ENCODE peak calls at places on chromosomes 5 and 9, in six cellular contexts. C, D, Y, M, R and Q are unnamed samples.

GRCh38 chr5:1726956-1727355 is 72.7 kb downstream of the MRPL36 start:
- DNase-seq in R (no peak), Y (no peak), D (no peak), M (no peak), C (no peak), Q (no peak)

GRCh38 chr5:168766038-168766700 is 187.0 kb upstream of the PANK3 start:
- DNase-seq in C (no peak), Y (no peak), M (no peak), D (no peak), R (no peak), Q (no peak)

GRCh38 chr9:120841930-120842684 is 615 bp downstream of the PSMD5 start:
- DNase-seq in C (no peak), Y (peak; percentile 23), D (no peak), M (no peak), R (no peak), Q (no peak)

GRCh38 chr9:134085674-134086073 is 17.8 kb upstream of the BRD3 start:
- DNase-seq in C (no peak), R (no peak), D (no peak), Y (no peak), M (no peak), Q (no peak)

GRCh38 chr5:133696006-133696584 is 83.8 kb upstream of the FSTL4 start:
- DNase-seq in D (no peak), Y (no peak), R (no peak), C (no peak), M (no peak), Q (no peak)

GRCh38 chr9:1939926-1940368 is 75.2 kb upstream of the SMARCA2 start:
- DNase-seq in C (no peak), M (no peak), Y (no peak), R (no peak), D (peak; percentile 20), Q (peak; percentile 48)

GRCh38 chr5:161399996-161400562 is 146.4 kb downstream of the GABRB2 start:
- DNase-seq in R (no peak), D (no peak), C (no peak), Y (no peak), M (no peak), Q (no peak)

GRCh38 chr9:123656565-123656964 is 273.4 kb downstream of the DENND1A start:
- DNase-seq in D (no peak), R (no peak), M (no peak), C (no peak), Y (no peak), Q (no peak)

GRCh38 chr5:154236-154635 is 37.1 kb upstream of the LRRC14B start:
- DNase-seq in Y (peak; percentile 24), D (no peak), R (no peak), C (no peak), M (no peak), Q (no peak)

GRCh38 chr5:30846171-30846570 is 347.3 kb upstream of the CDH6 start:
- DNase-seq in Y (no peak), D (no peak), R (no peak), M (no peak), C (no peak), Q (no peak)

GRCh38 chr9:114737118-114737517 is 55.1 kb upstream of the TEX48 start:
- DNase-seq in R (no peak), D (no peak), Y (no peak), C (no peak), M (no peak), Q (no peak)

GRCh38 chr5:64341340-64341739 is 164.5 kb upstream of the RGS7BP start:
- DNase-seq in C (no peak), R (no peak), Y (no peak), M (no peak), D (no peak), Q (no peak)

GRCh38 chr9:87214991-87215390 is 267.7 kb upstream of the GAS1 start:
- DNase-seq in D (no peak), M (no peak), C (no peak), R (no peak), Y (no peak), Q (no peak)

GRCh38 chr5:134206627-134207160 is 19.2 kb downstream of the PPP2CA start:
- DNase-seq in C (no peak), Y (no peak), D (no peak), M (no peak), R (no peak), Q (no peak)

GRCh38 chr5:91219141-91219802 is 163.8 kb downstream of the ARRDC3 start:
- DNase-seq in C (no peak), Y (no peak), D (no peak), R (peak; percentile 80), M (no peak), Q (peak; percentile 33)

GRCh38 chr9:134028575-134029247 is 3.4 kb downstream of the BRD3OS start:
- DNase-seq in C (no peak), Y (no peak), R (no peak), M (no peak), D (no peak), Q (no peak)

GRCh38 chr5:27511061-27511460 is 472.7 kb upstream of the CDH9 start:
- DNase-seq in Y (no peak), D (no peak), M (no peak), R (no peak), C (no peak), Q (no peak)

GRCh38 chr9:87137718-87138117 is 190.4 kb upstream of the GAS1 start:
- DNase-seq in C (no peak), D (no peak), M (no peak), R (no peak), Y (no peak), Q (no peak)

GRCh38 chr9:98771209-98771874 is 25.0 kb downstream of the ANKS6 start:
- DNase-seq in Y (no peak), M (no peak), D (no peak), R (no peak), C (no peak), Q (no peak)

GRCh38 chr5:164354138-164354751 is 848.8 kb downstream of the MAT2B start:
- DNase-seq in M (no peak), C (no peak), D (no peak), R (no peak), Y (no peak), Q (peak; percentile 10)

GRCh38 chr5:60545526-60545925 is 154.4 kb downstream of the DEPDC1B start:
- DNase-seq in C (no peak), D (no peak), R (no peak), Y (no peak), M (no peak), Q (no peak)

GRCh38 chr5:116922532-116922931 is 347.9 kb upstream of the SEMA6A start:
- DNase-seq in Y (no peak), R (no peak), M (no peak), D (no peak), C (no peak), Q (no peak)

GRCh38 chr5:104189909-104190308 is 627.3 kb upstream of the NUDT12 start:
- DNase-seq in R (peak; percentile 16), M (no peak), C (no peak), Y (no peak), D (no peak), Q (peak; percentile 84)

GRCh38 chr9:129323999-129324553 is 146.0 kb upstream of the IER5L start:
- DNase-seq in M (no peak), D (no peak), C (no peak), R (no peak), Y (no peak), Q (no peak)

GRCh38 chr5:10441992-10442435 is 335 bp downstream of the ROPN1L start:
- DNase-seq in Y (no peak), R (no peak), D (no peak), C (no peak), M (no peak), Q (no peak)

GRCh38 chr5:96582343-96582742 is 79.8 kb upstream of the CAST start:
- DNase-seq in R (no peak), Y (no peak), M (no peak), D (no peak), C (no peak), Q (peak; percentile 97)

GRCh38 chr5:150448960-150449490 is 514 bp downstream of the RPS14 start:
- DNase-seq in R (no peak), D (no peak), Y (no peak), M (no peak), C (no peak), Q (no peak)

GRCh38 chr5:121668635-121669034 is 183.0 kb upstream of the FTMT start:
- DNase-seq in Y (no peak), D (no peak), M (no peak), C (no peak), R (no peak), Q (no peak)